ENCODE peak calls at places on chromosomes 13 and 19, in seven cellular contexts. Y is H1, Q is GM23338, M is cardiac muscle cell, D is tibial nerve, E is SK-N-SH, B is left ventricle myocardium inferior. I is an unnamed sample. For H3K4me1, the result is how much of the 10 kb centered on the place peaks cover.

GRCh38 chr13:74210693-74211393 is 76.6 kb upstream of the KLF12 start:
- DNase-seq in Q (no peak), Y (no peak), B (no peak), M (peak), E (peak), D (peak), I (no peak)

GRCh38 chr13:41413907-41414306 is 43.4 kb upstream of the RGCC start:
- DNase-seq in B (no peak), M (no peak), D (no peak), E (no peak), Y (no peak), Q (no peak), I (no peak)

GRCh38 chr13:40547545-40548322 is 118.7 kb downstream of the FOXO1 start:
- DNase-seq in B (no peak), E (no peak), D (no peak), Y (no peak), Q (no peak), M (no peak), I (no peak)

GRCh38 chr19:47813304-47813994 is 8.3 kb upstream of the CRX start:
- DNase-seq in Q (peak), B (peak), E (peak), D (peak), M (peak), Y (peak), I (peak)

GRCh38 chr13:40155176-40155575 is 499.7 kb downstream of the COG6 start:
- DNase-seq in Q (no peak), M (no peak), B (no peak), D (no peak), Y (no peak), E (no peak), I (no peak)

GRCh38 chr13:24127116-24127631 is 33.3 kb upstream of the SPATA13 start:
- DNase-seq in Q (no peak), M (no peak), B (no peak), D (no peak), E (no peak), Y (no peak), I (no peak)

GRCh38 chr13:109802936-109803335 is 16.6 kb upstream of the IRS2 start:
- DNase-seq in B (no peak), M (no peak), E (no peak), D (no peak), Q (no peak), Y (no peak), I (no peak)

GRCh38 chr19:21749090-21749489 is 18.3 kb downstream of the ZNF100 start:
- DNase-seq in D (no peak), E (no peak), M (peak), B (no peak), Y (no peak), Q (no peak), I (no peak)

GRCh38 chr13:49062297-49062896 is 86.7 kb downstream of the FNDC3A start:
- DNase-seq in D (no peak), B (no peak), Y (no peak), Q (no peak), E (no peak), M (no peak), I (no peak)

GRCh38 chr19:46513461-46514236 is 18.0 kb upstream of the PNMA8B start:
- DNase-seq in D (peak), E (peak), Y (peak), M (peak), Q (peak), B (peak), I (peak)

GRCh38 chr13:46962286-46962941 is 65.6 kb upstream of the HTR2A start:
- DNase-seq in B (no peak), M (peak), Q (peak), D (no peak), Y (no peak), E (no peak), I (no peak)

GRCh38 chr13:25171517-25172302 is at the start of gene AMER2:
- DNase-seq in E (peak), Y (peak), B (peak), M (peak), Q (peak), D (peak), I (no peak)

GRCh38 chr13:38430761-38431160 is 81.1 kb downstream of the UFM1 start:
- DNase-seq in Y (no peak), B (no peak), Q (no peak), M (no peak), D (no peak), E (no peak), I (no peak)

GRCh38 chr13:94542917-94543316 is 53.0 kb downstream of the TGDS start:
- DNase-seq in M (no peak), E (peak), Y (no peak), B (no peak), Q (no peak), D (no peak), I (no peak)

GRCh38 chr13:52405767-52406494 is at the start of gene THSD1:
- DNase-seq in B (peak), M (peak), Q (peak), D (peak), Y (peak), E (peak), I (peak)

GRCh38 chr19:49683814-49684250 is 5.6 kb upstream of the ADM5 start:
- DNase-seq in Q (no peak), D (no peak), E (no peak), M (no peak), Y (no peak), B (no peak), I (no peak)

GRCh38 chr13:47726394-47726793 is 274.7 kb downstream of the SUCLA2 start:
- DNase-seq in D (no peak), M (no peak), E (no peak), B (no peak), Y (no peak), Q (no peak), I (no peak)

GRCh38 chr19:45145270-45146189 is 15.3 kb downstream of the NKPD1 start:
- DNase-seq in B (no peak), M (no peak), D (no peak), Y (no peak), E (no peak), Q (no peak), I (no peak)

GRCh38 chr13:75486654-75487053 is 4.7 kb upstream of the TBC1D4 start:
- DNase-seq in Q (no peak), E (no peak), B (no peak), M (no peak), D (no peak), Y (no peak), I (no peak)

GRCh38 chr13:110162053-110162452 is 144.9 kb downstream of the COL4A1 start:
- DNase-seq in D (no peak), Q (no peak), Y (no peak), M (no peak), B (no peak), E (peak), I (no peak)

GRCh38 chr19:40241809-40242384 is 15.4 kb upstream of the CCNP start:
- DNase-seq in Y (no peak), E (no peak), B (peak), Q (no peak), D (peak), M (peak), I (no peak)

GRCh38 chr13:102877285-102877684 is 31.5 kb downstream of the ERCC5 start:
- DNase-seq in Y (no peak), D (no peak), M (peak), E (no peak), Q (no peak), B (no peak), I (no peak)

GRCh38 chr19:29590278-29590677 is 15.8 kb upstream of the POP4 start:
- DNase-seq in E (no peak), B (no peak), Q (peak), Y (no peak), D (no peak), M (no peak), I (no peak)

GRCh38 chr13:102700088-102701031 is 5.5 kb upstream of the METTL21C start:
- DNase-seq in Y (no peak), M (peak), Q (no peak), B (no peak), E (no peak), D (no peak), I (no peak)

GRCh38 chr19:10126213-10126639 is 6.5 kb upstream of the EIF3G start:
- DNase-seq in M (no peak), Y (no peak), D (no peak), B (no peak), Q (no peak), E (no peak), I (no peak)

GRCh38 chr19:33408538-33408937 is 35.0 kb downstream of the CEBPG start:
- DNase-seq in M (no peak), E (no peak), Q (no peak), D (no peak), Y (no peak), B (no peak), I (no peak)

GRCh38 chr13:106357198-106357597 is 178.3 kb downstream of the EFNB2 start:
- DNase-seq in B (no peak), Y (no peak), D (no peak), E (no peak), M (peak), Q (no peak), I (no peak)

GRCh38 chr13:95870421-95870820 is 182.8 kb downstream of the UGGT2 start:
- DNase-seq in D (no peak), Q (peak), E (no peak), M (no peak), Y (no peak), B (no peak), I (no peak)

GRCh38 chr19:35167251-35168119 is 12.9 kb downstream of the FXYD5 start:
- DNase-seq in E (no peak), Q (no peak), M (no peak), Y (no peak), D (no peak), B (no peak), I (no peak)

GRCh38 chr13:48879854-48880253 is 95.9 kb upstream of the FNDC3A start:
- DNase-seq in M (no peak), E (no peak), D (no peak), Y (no peak), Q (no peak), B (no peak), I (no peak)

GRCh38 chr19:36049080-36049698 is 4.9 kb downstream of the THAP8 start:
- DNase-seq in B (no peak), Q (no peak), M (no peak), Y (no peak), D (no peak), E (no peak), I (no peak)

GRCh38 chr13:32581177-32581786 is 5.0 kb upstream of the PDS5B start:
- DNase-seq in M (peak), Y (no peak), E (no peak), Q (peak), D (no peak), B (no peak), I (no peak)

GRCh38 chr13:114067381-114067885 is 65.0 kb downstream of the RASA3 start:
- DNase-seq in B (no peak), E (no peak), M (peak), Q (no peak), Y (no peak), D (no peak), I (no peak)

GRCh38 chr13:77338329-77338728 is 11.4 kb upstream of the MYCBP2 start:
- DNase-seq in E (no peak), D (no peak), Q (no peak), B (no peak), Y (no peak), M (no peak), I (no peak)

GRCh38 chr13:60788156-60788829 is 391.3 kb downstream of the TDRD3 start:
- DNase-seq in Y (no peak), Q (no peak), E (no peak), M (peak), D (peak), B (peak), I (no peak)

GRCh38 chr19:46481947-46482346 is 10.6 kb upstream of the PNMA8A start:
- DNase-seq in B (no peak), M (peak), E (no peak), Y (no peak), D (peak), Q (no peak), I (no peak)

GRCh38 chr13:24745861-24746617 is 17.9 kb upstream of the RNF17 start:
- DNase-seq in E (no peak), M (no peak), B (no peak), Y (peak), Q (peak), D (no peak), I (no peak)

GRCh38 chr13:111184685-111185401 is 69.7 kb downstream of the ARHGEF7 start:
- DNase-seq in Q (no peak), B (no peak), M (peak), Y (no peak), D (no peak), E (no peak), I (peak)
- H3K4me1 ChIP-seq in Q (under half), B (half or more), M (under half), Y (under half), D (half or more), E (under half), I (half or more)

DNA sequence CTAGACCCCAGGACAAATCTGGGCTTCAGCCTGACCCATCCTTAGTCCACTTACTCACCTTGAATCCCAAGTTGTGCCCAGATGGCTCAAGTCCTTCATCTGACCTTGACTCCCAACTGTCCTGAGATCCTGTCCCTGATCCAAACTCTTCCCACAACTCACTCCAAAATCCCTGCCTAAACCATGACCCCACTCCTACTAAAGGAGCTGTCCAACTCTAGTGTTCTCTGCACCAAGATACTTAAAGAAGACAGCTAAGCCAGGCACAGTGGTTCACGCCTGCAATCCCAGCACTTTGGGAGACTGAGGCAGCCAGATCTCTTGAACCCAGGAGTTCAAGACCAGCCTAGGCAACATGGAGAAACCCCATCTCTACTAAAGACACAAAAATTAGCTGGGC is 8.5 kb downstream of the POU2F2 start:
- DNase-seq in E (no peak), B (no peak), Q (no peak), M (no peak), D (no peak), Y (no peak), I (no peak)
- H3K27ac ChIP-seq in E (no peak), B (no peak), Q (no peak), M (no peak), D (no peak), Y (no peak), I (peak)

DNA sequence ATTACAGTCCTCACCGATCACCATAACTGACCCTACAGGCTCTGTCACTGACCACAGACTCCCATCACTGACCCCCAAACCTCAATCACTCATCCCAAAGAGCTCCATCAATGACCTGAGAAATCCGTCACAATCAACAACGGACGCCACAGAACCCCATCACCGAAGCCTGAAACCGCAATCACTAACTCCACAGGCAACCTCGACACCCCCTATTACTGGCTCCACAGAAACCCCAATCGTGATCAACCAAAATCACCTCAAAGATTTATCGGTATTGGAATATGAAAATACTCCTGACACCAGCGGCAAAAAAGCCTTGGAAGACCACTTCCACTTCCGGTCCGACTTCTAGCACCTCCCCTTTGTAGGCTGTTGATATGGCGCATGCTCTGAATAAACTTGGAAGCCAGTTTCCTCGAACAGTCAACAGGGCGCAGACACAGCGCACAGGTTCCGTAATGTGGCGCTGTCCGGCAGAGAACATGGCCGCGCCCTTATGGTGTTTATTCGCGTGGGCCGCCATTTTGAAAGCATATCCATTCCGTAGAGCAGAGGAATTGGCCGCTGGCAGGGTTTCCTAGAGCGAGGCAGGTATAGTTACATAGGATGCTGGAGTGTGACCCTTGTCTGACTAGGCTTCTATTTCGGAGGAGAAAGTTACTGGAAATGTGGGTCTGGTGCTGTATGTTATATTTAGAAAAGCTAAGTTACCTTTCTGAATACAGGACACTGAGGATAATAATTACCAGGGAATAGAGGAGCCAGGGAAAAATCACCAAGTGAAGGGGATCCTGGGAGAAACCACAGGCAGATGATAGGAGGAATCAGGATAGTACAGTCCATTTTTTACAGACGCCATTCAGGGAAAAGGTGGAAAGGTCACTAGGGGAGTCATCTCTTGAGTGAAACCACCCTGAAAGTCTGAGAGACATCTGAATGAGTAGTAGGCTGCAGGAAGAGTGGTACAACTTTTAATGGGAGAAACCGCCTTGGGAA is at the start of gene ZNF585A:
- DNase-seq in E (peak), D (peak), Q (peak), M (peak), B (peak), Y (peak), I (peak)
- H3K4me3 ChIP-seq in E (peak), D (peak), Q (peak), M (peak), B (peak), Y (peak), I (peak)

GRCh38 chr19:3102239-3103140 is 8.3 kb downstream of the GNA11 start:
- DNase-seq in E (no peak), Y (no peak), D (no peak), B (no peak), Q (no peak), M (no peak), I (no peak)

GRCh38 chr19:3099347-3100145 is 5.4 kb downstream of the GNA11 start:
- DNase-seq in M (no peak), D (no peak), E (no peak), Y (peak), Q (no peak), B (no peak), I (no peak)

GRCh38 chr19:3098515-3099346 is 4.6 kb downstream of the GNA11 start:
- DNase-seq in Y (peak), D (no peak), Q (no peak), E (no peak), M (peak), B (peak), I (no peak)

GRCh38 chr19:3100331-3100730 is 6.2 kb downstream of the GNA11 start:
- DNase-seq in B (no peak), Y (no peak), Q (no peak), M (no peak), E (no peak), D (no peak), I (no peak)

DNA sequence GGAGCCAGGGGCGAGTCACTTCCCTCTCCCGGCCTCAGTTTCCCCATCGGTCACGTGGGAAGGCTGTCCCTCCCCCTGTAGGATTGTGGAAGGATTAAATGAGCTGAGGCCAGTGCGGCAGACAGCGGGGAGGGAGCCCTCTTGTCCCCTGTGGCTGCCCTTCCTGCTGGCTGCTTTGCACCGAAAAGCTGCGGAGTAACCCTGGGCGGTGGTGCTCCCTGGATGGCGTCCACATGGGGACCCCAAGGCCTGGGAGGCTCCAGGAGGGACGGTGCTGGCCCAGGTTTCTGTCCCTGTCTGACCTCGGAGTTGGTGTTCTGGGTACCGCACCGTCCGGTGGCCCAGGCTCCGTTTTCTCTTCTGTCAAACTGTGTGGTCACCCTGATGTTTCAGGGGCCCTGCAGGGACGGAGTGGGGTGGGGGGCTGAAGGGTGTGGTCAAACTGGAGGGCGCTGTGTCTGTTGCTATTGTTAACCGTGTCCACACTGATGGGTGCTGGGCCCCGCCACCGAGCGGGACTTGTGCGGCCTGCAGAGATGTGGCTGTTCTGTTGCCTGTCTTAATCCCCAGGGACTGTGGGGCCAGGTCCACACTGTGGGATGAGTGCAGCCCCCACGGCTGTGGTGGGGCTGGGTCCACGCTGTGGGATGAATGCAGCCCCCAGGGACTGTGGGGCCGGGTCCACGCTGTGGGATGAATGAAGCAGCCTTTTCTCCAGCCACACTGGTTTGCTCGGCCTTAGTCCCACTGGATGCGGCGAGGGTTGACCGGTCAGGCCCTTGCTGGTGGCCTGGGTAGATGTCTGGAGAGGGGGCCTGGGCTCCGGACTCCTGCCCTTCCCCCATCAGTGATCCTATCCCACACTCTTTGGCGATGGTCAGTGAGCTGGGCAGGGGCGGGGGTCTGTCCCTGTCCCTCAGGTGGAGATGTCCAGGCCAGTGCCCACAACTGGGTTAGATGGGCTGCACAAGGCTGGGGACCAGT is 6.9 kb downstream of the GNA11 start:
- DNase-seq in M (no peak), Q (no peak), E (no peak), Y (no peak), D (no peak), B (no peak), I (no peak)
- H3K4me1 ChIP-seq in M (under half), Q (under half), E (under half), Y (under half), D (half or more), B (half or more), I (under half)

DNA sequence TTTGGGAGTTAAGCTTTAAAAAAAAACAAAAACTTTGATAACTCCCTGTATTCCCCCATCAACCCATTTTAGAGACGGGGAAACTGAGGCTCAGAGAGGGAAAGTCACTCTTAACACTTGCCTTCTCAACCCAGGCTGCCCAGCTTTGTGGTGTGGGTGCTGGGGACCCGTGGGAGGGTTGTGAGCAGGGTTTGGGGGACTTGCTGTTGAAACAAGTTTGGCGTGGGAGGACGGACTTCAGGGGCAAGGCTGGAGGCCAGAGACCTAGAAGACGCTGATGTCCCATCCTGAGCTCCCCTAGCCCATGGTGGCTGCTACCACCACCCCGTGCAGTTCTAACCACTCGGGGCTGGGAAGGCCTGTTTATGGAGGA is 747 bp upstream of the CACTIN start:
- DNase-seq in D (peak), B (no peak), Q (no peak), Y (no peak), E (no peak), M (no peak), I (no peak)
- H3K27ac ChIP-seq in D (peak), B (peak), Q (no peak), Y (no peak), E (no peak), M (no peak), I (no peak)

GRCh38 chr19:18660051-18660910 is 23.2 kb upstream of the CRTC1 start:
- DNase-seq in Y (no peak), E (no peak), D (peak), Q (no peak), B (peak), M (peak), I (no peak)
- H3K4me3 ChIP-seq in Y (no peak), E (no peak), D (peak), Q (no peak), B (peak), M (no peak), I (no peak)

I was measured in naive thymus-derived CD4-positive, alpha-beta T cell.